ENCODE peak calls at places on chromosomes 2 and 18, in nine cellular contexts. F, N, C, D, R, J, Q, U and K are unnamed samples.
A peak's percentile ranks its signal among the peaks of the same experiment; 100 is the strongest.

GRCh38 chr2:180790891-180791290 is 189.5 kb upstream of the UBE2E3 start:
- DNase-seq in F (no peak), J (peak; percentile 3), U (no peak), R (no peak), Q (no peak), N (no peak), D (no peak), C (peak; percentile 57), K (no peak)

GRCh38 chr18:53906681-53907080 is 317.8 kb downstream of the MBD2 start:
- DNase-seq in F (no peak), Q (no peak), R (peak; percentile 20), N (no peak), D (no peak), U (no peak), C (no peak), J (peak; percentile 39), K (no peak)

GRCh38 chr18:58496937-58497336 is 132.0 kb downstream of the ALPK2 start:
- DNase-seq in F (no peak), D (peak; percentile 12), N (no peak), U (no peak), Q (no peak), J (no peak), R (no peak), C (peak; percentile 66), K (no peak)

GRCh38 chr2:36988008-36988407 is 21.7 kb upstream of the STRN start:
- DNase-seq in R (no peak), F (no peak), J (no peak), Q (no peak), C (no peak), U (no peak), N (no peak), D (no peak), K (no peak)

GRCh38 chr2:70552501-70553333 is 909 bp downstream of the TGFA start:
- DNase-seq in Q (no peak), U (no peak), F (no peak), J (peak; percentile 18), C (peak; percentile 25), N (no peak), R (no peak), D (no peak), K (no peak)

GRCh38 chr2:20496069-20496468 is 49.2 kb downstream of the RHOB start:
- DNase-seq in Q (no peak), J (peak; percentile 75), F (no peak), U (peak; percentile 59), R (no peak), D (no peak), C (no peak), N (no peak), K (no peak)

GRCh38 chr2:237859533-237860272 is at the start of gene RAMP1:
- DNase-seq in R (peak; percentile 54), C (peak; percentile 39), Q (peak; percentile 50), D (no peak), F (no peak), N (no peak), J (peak; percentile 64), U (no peak), K (no peak)

GRCh38 chr18:32393407-32393806 is 77.3 kb downstream of the GAREM1 start:
- DNase-seq in N (no peak), Q (no peak), U (no peak), F (no peak), D (no peak), C (no peak), R (no peak), J (no peak), K (no peak)

GRCh38 chr2:152247337-152247695 is 71.8 kb upstream of the STAM2 start:
- DNase-seq in U (peak; percentile 17), Q (no peak), R (no peak), D (no peak), N (no peak), J (peak; percentile 44), F (no peak), C (no peak), K (no peak)

GRCh38 chr18:54737986-54738385 is 90.3 kb upstream of the RAB27B start:
- DNase-seq in U (peak; percentile 34), F (no peak), R (no peak), C (no peak), D (no peak), J (no peak), Q (no peak), N (no peak), K (no peak)

GRCh38 chr2:165083326-165083725 is 120.5 kb downstream of the SCN3A start:
- DNase-seq in D (no peak), N (no peak), Q (no peak), U (no peak), F (no peak), C (peak; percentile 73), R (no peak), J (no peak), K (no peak)

GRCh38 chr18:54235871-54236270 is 11.4 kb upstream of the MBD2 start:
- DNase-seq in Q (no peak), F (no peak), J (no peak), R (no peak), D (no peak), N (no peak), C (peak; percentile 88), U (peak; percentile 14), K (no peak)

GRCh38 chr2:122822319-122822718 is 1066.9 kb downstream of the TSN start:
- DNase-seq in N (no peak), C (no peak), Q (no peak), U (no peak), D (no peak), R (no peak), J (no peak), F (no peak), K (no peak)

GRCh38 chr2:85601771-85602475 is 575 bp downstream of the TMEM150A start:
- DNase-seq in J (peak; percentile 79), Q (peak; percentile 72), N (peak; percentile 69), F (no peak), C (peak; percentile 44), U (no peak), D (no peak), R (peak; percentile 52), K (no peak)

GRCh38 chr18:67486534-67486933 is 30.0 kb downstream of the DSEL start:
- DNase-seq in D (no peak), N (no peak), Q (no peak), F (no peak), R (no peak), J (no peak), C (no peak), U (no peak), K (no peak)

GRCh38 chr2:234969329-234970157 is 17.7 kb downstream of the SH3BP4 start:
- DNase-seq in D (no peak), R (no peak), C (no peak), N (no peak), F (no peak), Q (no peak), U (no peak), J (no peak), K (no peak)

GRCh38 chr2:43472527-43473194 is 123.2 kb downstream of the THADA start:
- DNase-seq in Q (no peak), R (no peak), J (no peak), C (no peak), F (no peak), N (no peak), D (no peak), U (no peak), K (no peak)

GRCh38 chr2:198662916-198663315 is 794.8 kb downstream of the SATB2 start:
- DNase-seq in R (no peak), Q (no peak), U (no peak), J (peak; percentile 9), C (no peak), D (no peak), N (no peak), F (no peak), K (no peak)

GRCh38 chr18:65751145-65752085 is 603 bp downstream of the CDH7 start:
- DNase-seq in F (no peak), C (peak; percentile 65), U (no peak), R (peak; percentile 27), D (peak; percentile 88), Q (no peak), N (no peak), J (peak; percentile 4), K (no peak)